ENCODE peak calls at places on chromosome 1, in six cellular contexts. One of them, this sample, is unnamed.

GRCh38 chr1:55275151-55275748 is 60.1 kb upstream of the USP24 start:
- DNase-seq in transverse colon: peak; percentile 31
- DNase-seq in GM12878: no peak
- DNase-seq in GM23338: peak; percentile 48
- DNase-seq in HCT116: no peak
- DNase-seq in prostate gland: no peak
- DNase-seq in this sample: no peak

GRCh38 chr1:110170726-110171125 is 20.4 kb downstream of the SLC6A17 start:
- DNase-seq in transverse colon: no peak
- DNase-seq in GM12878: no peak
- DNase-seq in GM23338: no peak
- DNase-seq in HCT116: no peak
- DNase-seq in prostate gland: no peak
- DNase-seq in this sample: no peak

GRCh38 chr1:65259816-65260215 is 49.5 kb upstream of the DNAJC6 start:
- DNase-seq in transverse colon: no peak
- DNase-seq in GM12878: no peak
- DNase-seq in GM23338: no peak
- DNase-seq in HCT116: no peak
- DNase-seq in prostate gland: no peak
- DNase-seq in this sample: no peak

GRCh38 chr1:23224721-23225648 is 7.7 kb upstream of the HTR1D start:
- DNase-seq in transverse colon: peak; percentile 76
- DNase-seq in GM12878: no peak
- DNase-seq in GM23338: peak; percentile 56
- DNase-seq in HCT116: no peak
- DNase-seq in prostate gland: peak; percentile 41
- DNase-seq in this sample: no peak

GRCh38 chr1:228081578-228082259 is 789 bp upstream of the ARF1 start:
- DNase-seq in transverse colon: peak; percentile 39
- DNase-seq in GM12878: no peak
- DNase-seq in GM23338: peak; percentile 60
- DNase-seq in HCT116: no peak
- DNase-seq in prostate gland: no peak
- DNase-seq in this sample: no peak

GRCh38 chr1:177174921-177175634 is 4.3 kb downstream of the BRINP2 start:
- DNase-seq in transverse colon: no peak
- DNase-seq in GM12878: no peak
- DNase-seq in GM23338: no peak
- DNase-seq in HCT116: no peak
- DNase-seq in prostate gland: no peak
- DNase-seq in this sample: no peak

GRCh38 chr1:85330711-85331290 is 54.4 kb upstream of the BCL10 start:
- DNase-seq in transverse colon: no peak
- DNase-seq in GM12878: no peak
- DNase-seq in GM23338: no peak
- DNase-seq in HCT116: no peak
- DNase-seq in prostate gland: no peak
- DNase-seq in this sample: no peak

GRCh38 chr1:68116643-68117235 is 66.3 kb upstream of the DIRAS3 start:
- DNase-seq in transverse colon: peak; percentile 52
- DNase-seq in GM12878: no peak
- DNase-seq in GM23338: peak; percentile 72
- DNase-seq in HCT116: peak; percentile 32
- DNase-seq in prostate gland: peak; percentile 43
- DNase-seq in this sample: no peak

GRCh38 chr1:69540052-69540451 is 27.7 kb upstream of the LRRC7 start:
- DNase-seq in transverse colon: no peak
- DNase-seq in GM12878: no peak
- DNase-seq in GM23338: no peak
- DNase-seq in HCT116: no peak
- DNase-seq in prostate gland: no peak
- DNase-seq in this sample: no peak

GRCh38 chr1:14296795-14297194 is 301.7 kb upstream of the KAZN start:
- DNase-seq in transverse colon: no peak
- DNase-seq in GM12878: no peak
- DNase-seq in GM23338: no peak
- DNase-seq in HCT116: no peak
- DNase-seq in prostate gland: no peak
- DNase-seq in this sample: no peak

GRCh38 chr1:223776826-223777454 is 64.6 kb downstream of the CAPN2 start:
- DNase-seq in transverse colon: no peak
- DNase-seq in GM12878: no peak
- DNase-seq in GM23338: no peak
- DNase-seq in HCT116: no peak
- DNase-seq in prostate gland: peak; percentile 2
- DNase-seq in this sample: peak; percentile 54

GRCh38 chr1:91700771-91701493 is 185.0 kb downstream of the TGFBR3 start:
- DNase-seq in transverse colon: no peak
- DNase-seq in GM12878: no peak
- DNase-seq in GM23338: no peak
- DNase-seq in HCT116: no peak
- DNase-seq in prostate gland: no peak
- DNase-seq in this sample: no peak

GRCh38 chr1:46131093-46131492 is 1.3 kb downstream of the PIK3R3 start:
- DNase-seq in transverse colon: no peak
- DNase-seq in GM12878: no peak
- DNase-seq in GM23338: peak; percentile 7
- DNase-seq in HCT116: no peak
- DNase-seq in prostate gland: no peak
- DNase-seq in this sample: no peak

GRCh38 chr1:247487057-247487456 is 29.2 kb upstream of the OR2B11 start:
- DNase-seq in transverse colon: peak; percentile 14
- DNase-seq in GM12878: peak; percentile 28
- DNase-seq in GM23338: peak; percentile 72
- DNase-seq in HCT116: peak; percentile 26
- DNase-seq in prostate gland: peak; percentile 13
- DNase-seq in this sample: no peak

GRCh38 chr1:44417351-44418021 is 12.4 kb downstream of the RNF220 start:
- DNase-seq in transverse colon: no peak
- DNase-seq in GM12878: no peak
- DNase-seq in GM23338: peak; percentile 97
- DNase-seq in HCT116: no peak
- DNase-seq in prostate gland: no peak
- DNase-seq in this sample: no peak

GRCh38 chr1:32779242-32779641 is 37.9 kb downstream of the YARS1 start:
- DNase-seq in transverse colon: no peak
- DNase-seq in GM12878: no peak
- DNase-seq in GM23338: no peak
- DNase-seq in HCT116: no peak
- DNase-seq in prostate gland: no peak
- DNase-seq in this sample: no peak

GRCh38 chr1:32780628-32781267 is 36.4 kb downstream of the YARS1 start:
- DNase-seq in transverse colon: no peak
- DNase-seq in GM12878: no peak
- DNase-seq in GM23338: no peak
- DNase-seq in HCT116: no peak
- DNase-seq in prostate gland: no peak
- DNase-seq in this sample: no peak

GRCh38 chr1:32782086-32782485 is 35.1 kb downstream of the YARS1 start:
- DNase-seq in transverse colon: no peak
- DNase-seq in GM12878: no peak
- DNase-seq in GM23338: no peak
- DNase-seq in HCT116: no peak
- DNase-seq in prostate gland: no peak
- DNase-seq in this sample: no peak

GRCh38 chr1:32783851-32784250 is 33.3 kb downstream of the YARS1 start:
- DNase-seq in transverse colon: no peak
- DNase-seq in GM12878: no peak
- DNase-seq in GM23338: no peak
- DNase-seq in HCT116: no peak
- DNase-seq in prostate gland: no peak
- DNase-seq in this sample: no peak

DNA sequence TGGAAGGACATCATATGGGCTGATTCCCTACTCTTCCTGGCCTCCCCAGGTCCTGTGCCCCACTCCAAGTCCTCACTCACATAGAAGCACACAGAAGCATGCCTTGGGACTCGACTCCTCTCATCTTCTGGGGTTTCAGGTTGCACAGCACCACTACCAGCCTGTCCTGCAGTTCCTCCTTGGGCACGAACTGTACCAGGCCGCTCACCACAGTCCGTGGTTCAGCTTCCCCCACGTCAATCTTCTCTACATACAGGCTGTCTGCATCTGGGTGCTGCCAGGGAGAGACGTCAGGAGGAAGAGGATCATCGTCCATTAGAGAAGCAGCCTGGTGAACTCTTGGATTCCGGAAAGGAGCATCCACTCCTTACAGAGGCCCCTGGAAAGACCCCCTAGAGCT is 37.2 kb downstream of the YARS1 start:
- DNase-seq in transverse colon: no peak
- DNase-seq in GM12878: no peak
- DNase-seq in GM23338: no peak
- DNase-seq in HCT116: no peak
- DNase-seq in prostate gland: no peak
- DNase-seq in this sample: no peak
- TF ChIP-seq POLR2AphosphoS5 in transverse colon: no peak
- TF ChIP-seq POLR2AphosphoS5 in GM12878: no peak
- TF ChIP-seq POLR2AphosphoS5 in GM23338: no peak
- TF ChIP-seq POLR2AphosphoS5 in HCT116: no peak
- TF ChIP-seq POLR2AphosphoS5 in prostate gland: no peak
- TF ChIP-seq POLR2AphosphoS5 in this sample: no peak

DNA sequence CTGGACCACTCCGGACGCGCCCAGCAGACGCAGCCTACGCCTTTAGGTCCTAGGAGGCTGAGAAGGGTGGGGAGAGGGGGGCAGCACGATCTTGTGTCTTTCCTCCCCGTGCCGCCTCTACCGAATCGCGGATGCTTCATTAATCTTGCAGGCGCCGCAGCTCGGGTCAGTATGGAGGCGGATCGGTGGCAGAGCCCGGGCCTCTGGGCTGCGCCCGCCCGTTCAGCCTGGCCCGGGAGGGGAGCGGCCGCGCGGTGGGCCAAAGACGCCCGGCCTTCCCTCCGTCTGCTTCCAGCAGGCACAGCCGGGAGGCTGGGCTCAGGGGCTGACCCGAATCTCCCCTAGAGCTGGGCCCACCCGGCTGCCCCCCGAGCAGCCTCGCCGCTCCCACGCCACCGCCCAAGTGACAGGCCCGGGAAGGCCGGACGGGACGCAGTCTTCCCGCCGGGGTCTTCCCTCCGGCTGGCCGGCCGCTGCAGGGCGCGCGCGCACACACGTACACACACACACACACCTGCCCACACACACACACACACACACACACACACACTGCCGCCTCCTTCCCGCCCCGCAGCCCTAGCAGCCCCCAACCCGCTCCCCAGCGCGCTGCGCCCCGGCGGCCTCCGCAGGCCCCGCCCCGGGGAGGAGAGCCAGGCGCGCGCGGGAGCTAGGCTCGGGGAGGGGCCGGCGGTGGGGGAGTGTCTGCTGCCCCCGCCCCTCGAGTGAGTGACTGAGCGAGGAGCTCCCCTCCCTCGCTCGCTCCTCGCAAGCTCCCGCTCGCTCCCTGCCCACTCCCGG is at the start of gene C1orf21:
- DNase-seq in transverse colon: peak; percentile 92
- DNase-seq in GM12878: no peak
- DNase-seq in GM23338: peak; percentile 93
- DNase-seq in HCT116: peak; percentile 24
- DNase-seq in prostate gland: peak; percentile 93
- DNase-seq in this sample: no peak
- TF ChIP-seq POLR2AphosphoS5 in transverse colon: peak; percentile 94
- TF ChIP-seq POLR2AphosphoS5 in GM12878: no peak
- TF ChIP-seq POLR2AphosphoS5 in GM23338: peak; percentile 60
- TF ChIP-seq POLR2AphosphoS5 in HCT116: peak; percentile 79
- TF ChIP-seq POLR2AphosphoS5 in prostate gland: peak; percentile 89
- TF ChIP-seq POLR2AphosphoS5 in this sample: no peak

DNA sequence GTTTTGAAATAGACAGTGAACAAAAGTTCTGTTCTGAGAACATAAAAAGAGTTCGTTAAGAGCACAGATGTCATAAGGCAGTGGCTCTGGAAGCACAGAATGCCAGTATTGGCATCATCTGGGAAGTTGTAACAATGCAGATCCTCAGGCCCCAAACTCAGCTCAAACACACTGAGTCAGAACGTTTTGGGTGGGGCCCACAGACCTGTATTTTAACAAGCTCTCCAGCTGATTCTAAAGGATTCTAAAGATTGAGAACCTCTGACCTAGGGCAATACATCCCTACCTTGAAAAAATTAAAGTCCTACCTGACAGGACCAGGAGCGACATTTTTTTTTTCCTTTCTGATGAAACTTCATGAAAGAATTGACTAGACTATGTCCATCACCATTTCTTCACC is 13.2 kb downstream of the ARHGEF11 start:
- DNase-seq in transverse colon: no peak
- DNase-seq in GM12878: no peak
- DNase-seq in GM23338: no peak
- DNase-seq in HCT116: no peak
- DNase-seq in prostate gland: no peak
- DNase-seq in this sample: no peak
- TF ChIP-seq POLR2AphosphoS5 in transverse colon: no peak
- TF ChIP-seq POLR2AphosphoS5 in GM12878: no peak
- TF ChIP-seq POLR2AphosphoS5 in GM23338: no peak
- TF ChIP-seq POLR2AphosphoS5 in HCT116: no peak
- TF ChIP-seq POLR2AphosphoS5 in prostate gland: no peak
- TF ChIP-seq POLR2AphosphoS5 in this sample: no peak

GRCh38 chr1:220701974-220702373 is 11.8 kb downstream of the C1orf115 start:
- DNase-seq in transverse colon: no peak
- DNase-seq in GM12878: no peak
- DNase-seq in GM23338: no peak
- DNase-seq in HCT116: no peak
- DNase-seq in prostate gland: no peak
- DNase-seq in this sample: no peak
- TF ChIP-seq POLR2AphosphoS5 in transverse colon: no peak
- TF ChIP-seq POLR2AphosphoS5 in GM12878: no peak
- TF ChIP-seq POLR2AphosphoS5 in GM23338: no peak
- TF ChIP-seq POLR2AphosphoS5 in HCT116: no peak
- TF ChIP-seq POLR2AphosphoS5 in prostate gland: no peak
- TF ChIP-seq POLR2AphosphoS5 in this sample: no peak

GRCh38 chr1:97844552-97845089 is 76.2 kb downstream of the DPYD start:
- DNase-seq in transverse colon: no peak
- DNase-seq in GM12878: no peak
- DNase-seq in GM23338: no peak
- DNase-seq in HCT116: no peak
- DNase-seq in prostate gland: no peak
- DNase-seq in this sample: no peak

GRCh38 chr1:97845805-97846204 is 75.0 kb downstream of the DPYD start:
- DNase-seq in transverse colon: no peak
- DNase-seq in GM12878: no peak
- DNase-seq in GM23338: no peak
- DNase-seq in HCT116: no peak
- DNase-seq in prostate gland: no peak
- DNase-seq in this sample: no peak

DNA sequence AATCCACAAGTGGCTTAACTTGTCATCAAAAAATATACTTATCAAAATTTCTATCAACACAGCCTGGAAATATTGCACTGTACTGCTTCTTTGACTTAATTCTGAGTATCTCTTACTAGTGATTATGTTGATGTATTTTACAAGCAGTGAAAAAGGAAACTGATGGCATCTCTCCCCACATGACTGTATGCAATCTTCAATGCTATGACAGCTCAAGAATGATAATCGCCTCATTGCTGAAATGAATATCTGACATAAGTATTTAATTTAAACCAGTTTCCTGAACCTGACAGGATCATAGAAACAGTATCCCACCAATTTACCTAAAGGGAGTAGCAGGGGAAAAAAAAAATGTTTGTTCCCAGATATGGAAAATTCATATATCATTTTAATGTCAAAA is 79.5 kb downstream of the DPYD start:
- DNase-seq in transverse colon: no peak
- DNase-seq in GM12878: no peak
- DNase-seq in GM23338: no peak
- DNase-seq in HCT116: no peak
- DNase-seq in prostate gland: no peak
- DNase-seq in this sample: no peak
- TF ChIP-seq POLR2AphosphoS5 in transverse colon: no peak
- TF ChIP-seq POLR2AphosphoS5 in GM12878: no peak
- TF ChIP-seq POLR2AphosphoS5 in GM23338: no peak
- TF ChIP-seq POLR2AphosphoS5 in HCT116: no peak
- TF ChIP-seq POLR2AphosphoS5 in prostate gland: no peak
- TF ChIP-seq POLR2AphosphoS5 in this sample: no peak

GRCh38 chr1:21319447-21320407 is 29.5 kb upstream of the ECE1 start:
- DNase-seq in transverse colon: no peak
- DNase-seq in GM12878: no peak
- DNase-seq in GM23338: no peak
- DNase-seq in HCT116: no peak
- DNase-seq in prostate gland: peak; percentile 70
- DNase-seq in this sample: no peak
- TF ChIP-seq POLR2AphosphoS5 in transverse colon: no peak
- TF ChIP-seq POLR2AphosphoS5 in GM12878: no peak
- TF ChIP-seq POLR2AphosphoS5 in GM23338: no peak
- TF ChIP-seq POLR2AphosphoS5 in HCT116: no peak
- TF ChIP-seq POLR2AphosphoS5 in prostate gland: peak; percentile 71
- TF ChIP-seq POLR2AphosphoS5 in this sample: no peak